ENCODE peak calls at places on chromosomes 16 and 17, in nine cellular contexts. G, F, S, B, O, C, D, N and X are unnamed samples.

GRCh38 chr17:68101075-68101991 is 65.8 kb downstream of the KPNA2 start:
- DNase-seq in G (peak), F (peak), S (peak), B (peak), O (peak), C (peak), D (peak), N (peak), X (peak)

GRCh38 chr16:53781023-53781605 is 77.2 kb downstream of the FTO start:
- DNase-seq in G (no peak), F (no peak), S (no peak), B (no peak), O (no peak), C (no peak), D (no peak), N (peak), X (no peak)

GRCh38 chr17:50363217-50364060 is 9.5 kb downstream of the MRPL27 start:
- DNase-seq in G (peak), F (peak), S (no peak), B (no peak), O (no peak), C (no peak), D (no peak), N (peak), X (no peak)

GRCh38 chr17:74213897-74214386 is 571 bp downstream of the TTYH2 start:
- DNase-seq in G (peak), F (peak), S (peak), B (no peak), O (peak), C (peak), D (no peak), N (no peak), X (no peak)

GRCh38 chr16:78485188-78485898 is 385.9 kb downstream of the WWOX start:
- DNase-seq in G (no peak), F (no peak), S (no peak), B (no peak), O (no peak), C (no peak), D (no peak), N (no peak), X (no peak)

GRCh38 chr16:73065617-73066313 is 17.8 kb upstream of the ZFHX3 start:
- DNase-seq in G (no peak), F (peak), S (no peak), B (peak), O (no peak), C (no peak), D (no peak), N (no peak), X (no peak)

GRCh38 chr16:71441348-71441781 is 489 bp downstream of the TLE7 start:
- DNase-seq in G (no peak), F (no peak), S (no peak), B (no peak), O (no peak), C (no peak), D (no peak), N (no peak), X (no peak)

GRCh38 chr16:8796469-8797363 is 723 bp downstream of the TMEM186 start:
- DNase-seq in G (no peak), F (no peak), S (no peak), B (no peak), O (no peak), C (no peak), D (no peak), N (no peak), X (no peak)

GRCh38 chr17:67733371-67733770 is 15.6 kb downstream of the NOL11 start:
- DNase-seq in G (no peak), F (no peak), S (no peak), B (no peak), O (no peak), C (no peak), D (no peak), N (no peak), X (no peak)

GRCh38 chr17:8133398-8133797 is 9.5 kb upstream of the HES7 start:
- DNase-seq in G (peak), F (peak), S (no peak), B (no peak), O (no peak), C (no peak), D (no peak), N (no peak), X (no peak)

GRCh38 chr17:67528751-67529436 is 151.8 kb downstream of the PITPNC1 start:
- DNase-seq in G (peak), F (peak), S (peak), B (peak), O (no peak), C (peak), D (peak), N (peak), X (no peak)

GRCh38 chr17:81018044-81018802 is 16.7 kb upstream of the BAIAP2 start:
- DNase-seq in G (no peak), F (peak), S (peak), B (peak), O (no peak), C (no peak), D (no peak), N (peak), X (peak)

GRCh38 chr16:68227850-68228553 is 7.9 kb downstream of the ESRP2 start:
- DNase-seq in G (no peak), F (no peak), S (no peak), B (no peak), O (no peak), C (peak), D (no peak), N (no peak), X (no peak)

GRCh38 chr17:75207760-75208159 is 2.3 kb downstream of the NUP85 start:
- DNase-seq in G (no peak), F (no peak), S (no peak), B (no peak), O (no peak), C (no peak), D (no peak), N (no peak), X (no peak)

GRCh38 chr17:43768382-43768781 is 9.8 kb upstream of the SOST start:
- DNase-seq in G (no peak), F (no peak), S (peak), B (peak), O (no peak), C (no peak), D (no peak), N (no peak), X (peak)

GRCh38 chr17:73343168-73343634 is 31.4 kb upstream of the CDC42EP4 start:
- DNase-seq in G (peak), F (peak), S (no peak), B (no peak), O (no peak), C (no peak), D (no peak), N (no peak), X (no peak)

GRCh38 chr16:80341242-80341641 is 199.6 kb upstream of the DYNLRB2 start:
- DNase-seq in G (no peak), F (no peak), S (no peak), B (no peak), O (no peak), C (no peak), D (no peak), N (no peak), X (no peak)

GRCh38 chr16:88533381-88533831 is 36.8 kb upstream of the ZC3H18 start:
- DNase-seq in G (peak), F (no peak), S (no peak), B (no peak), O (no peak), C (no peak), D (no peak), N (no peak), X (no peak)

GRCh38 chr17:944266-944665 is 35.3 kb downstream of the NXN start:
- DNase-seq in G (no peak), F (no peak), S (no peak), B (no peak), O (no peak), C (no peak), D (no peak), N (no peak), X (no peak)

GRCh38 chr17:13544292-13544691 is 57.4 kb downstream of the HS3ST3A1 start:
- DNase-seq in G (peak), F (no peak), S (no peak), B (no peak), O (no peak), C (no peak), D (no peak), N (no peak), X (no peak)

GRCh38 chr17:66411498-66411897 is 109.1 kb downstream of the PRKCA start:
- DNase-seq in G (no peak), F (no peak), S (no peak), B (no peak), O (no peak), C (no peak), D (no peak), N (no peak), X (peak)

GRCh38 chr17:42456223-42457106 is 2.2 kb upstream of the ATP6V0A1 start:
- DNase-seq in G (no peak), F (no peak), S (no peak), B (no peak), O (peak), C (no peak), D (no peak), N (peak), X (peak)

GRCh38 chr16:52861614-52862022 is 191.1 kb downstream of the CHD9NB start:
- DNase-seq in G (no peak), F (peak), S (peak), B (no peak), O (no peak), C (peak), D (no peak), N (no peak), X (no peak)

GRCh38 chr17:39950871-39951348 is 11.9 kb upstream of the GSDMA start:
- DNase-seq in G (peak), F (no peak), S (no peak), B (no peak), O (no peak), C (no peak), D (no peak), N (no peak), X (no peak)

GRCh38 chr16:56193951-56194726 is 2.9 kb downstream of the GNAO1 start:
- DNase-seq in G (peak), F (peak), S (peak), B (no peak), O (peak), C (peak), D (peak), N (peak), X (peak)

GRCh38 chr17:55089955-55090573 is 121.5 kb downstream of the STXBP4 start:
- DNase-seq in G (no peak), F (peak), S (no peak), B (no peak), O (peak), C (no peak), D (no peak), N (no peak), X (peak)

GRCh38 chr17:37742114-37742761 is 2.6 kb downstream of the HNF1B start:
- DNase-seq in G (no peak), F (peak), S (no peak), B (no peak), O (peak), C (peak), D (no peak), N (peak), X (no peak)

GRCh38 chr17:32007463-32008298 is 498 bp downstream of the LRRC37B start:
- DNase-seq in G (peak), F (peak), S (peak), B (no peak), O (peak), C (peak), D (no peak), N (peak), X (peak)

GRCh38 chr17:4584125-4584834 is at the start of gene SMTNL2:
- DNase-seq in G (peak), F (peak), S (peak), B (no peak), O (no peak), C (no peak), D (no peak), N (no peak), X (no peak)

GRCh38 chr17:4584835-4585187 is 482 bp downstream of the SMTNL2 start:
- DNase-seq in G (no peak), F (no peak), S (no peak), B (no peak), O (no peak), C (no peak), D (no peak), N (no peak), X (no peak)

GRCh38 chr17:4586043-4586442 is 1.7 kb downstream of the SMTNL2 start:
- DNase-seq in G (no peak), F (no peak), S (no peak), B (no peak), O (no peak), C (no peak), D (no peak), N (no peak), X (no peak)

GRCh38 chr17:4583796-4584124 is 569 bp upstream of the SMTNL2 start:
- DNase-seq in G (peak), F (peak), S (no peak), B (no peak), O (no peak), C (no peak), D (no peak), N (peak), X (no peak)

GRCh38 chr17:4585203-4585939 is 1.0 kb downstream of the SMTNL2 start:
- DNase-seq in G (peak), F (peak), S (no peak), B (no peak), O (no peak), C (no peak), D (no peak), N (no peak), X (no peak)
- H3K4me3 ChIP-seq in G (peak), F (peak), S (peak), B (peak), O (no peak), C (no peak), D (peak), N (no peak), X (no peak)

DNA sequence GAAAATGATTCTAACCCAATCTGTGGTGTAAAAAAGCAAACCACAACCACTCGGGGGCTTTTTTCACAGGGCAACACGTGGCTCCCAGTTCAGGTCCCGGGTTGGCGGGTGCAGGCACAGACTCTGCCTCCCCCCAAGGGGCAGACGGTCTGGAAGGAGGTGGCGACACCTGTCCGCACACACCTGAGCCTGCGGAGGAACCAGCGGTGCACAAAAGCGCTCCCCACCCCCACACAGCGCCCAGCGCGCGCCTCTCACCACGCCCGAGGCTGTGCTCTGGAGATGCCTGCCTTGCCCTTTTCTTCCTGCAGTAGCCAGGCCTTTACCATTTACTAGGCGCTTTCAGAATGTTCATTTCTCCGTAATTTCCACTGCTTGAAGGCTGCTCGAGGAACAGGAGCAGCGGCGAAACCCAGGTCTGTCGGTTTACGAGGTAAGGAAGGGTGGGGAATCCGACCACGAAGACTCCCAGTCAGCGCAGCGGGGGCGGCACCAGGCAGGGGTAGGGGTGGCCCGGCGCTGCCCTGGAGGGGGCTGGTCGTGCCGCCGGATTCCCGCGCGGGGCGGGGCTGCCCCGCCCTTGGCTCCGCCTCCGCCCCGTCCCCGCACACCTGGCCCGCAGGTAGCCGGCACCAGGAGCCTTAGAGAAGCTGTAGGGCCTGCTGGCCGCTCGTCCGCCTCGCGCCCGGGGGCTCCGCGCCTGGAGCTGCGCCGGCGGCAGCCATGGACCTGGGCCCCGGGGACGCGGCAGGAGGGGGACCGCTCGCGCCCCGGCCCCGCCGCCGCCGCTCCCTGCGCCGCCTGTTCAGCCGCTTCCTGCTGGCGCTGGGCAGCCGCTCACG is at the start of gene USP43:
- DNase-seq in G (no peak), F (peak), S (peak), B (no peak), O (peak), C (peak), D (peak), N (no peak), X (no peak)
- TF ChIP-seq CTCF in G (no peak), F (no peak), S (no peak), B (no peak), O (no peak), C (no peak), D (no peak), N (no peak), X (no peak)

GRCh38 chr16:46975165-46975564 is 1.7 kb upstream of the DNAJA2 start:
- DNase-seq in G (no peak), F (no peak), S (no peak), B (no peak), O (peak), C (no peak), D (no peak), N (no peak), X (no peak)
- H3K4me3 ChIP-seq in G (no peak), F (no peak), S (no peak), B (no peak), O (no peak), C (no peak), D (no peak), N (no peak), X (no peak)

GRCh38 chr17:29246638-29247037 is at the start of gene CRYBA1:
- DNase-seq in G (no peak), F (peak), S (no peak), B (no peak), O (no peak), C (no peak), D (no peak), N (no peak), X (no peak)
- TF ChIP-seq CTCF in G (no peak), F (no peak), S (no peak), B (no peak), O (no peak), C (no peak), D (no peak), N (no peak), X (no peak)